ENCODE peak calls at places on chromosomes 2 and 18, in seven cellular contexts. H is HepG2, U is K562, Y is SK-N-SH, Q is H1, K is HCT116, S is GM12878. N is an unnamed sample.

GRCh38 chr18:21991897-21992296 is 177.5 kb upstream of the GATA6 start:
- DNase-seq in U (no peak), H (no peak), Q (peak; percentile 34), K (no peak), S (no peak), Y (no peak), N (no peak)

GRCh38 chr2:189658281-189658680 is 3.0 kb upstream of the ASNSD1 start:
- DNase-seq in S (no peak), K (no peak), Y (no peak), H (no peak), Q (no peak), U (no peak), N (no peak)

GRCh38 chr2:57881998-57882884 is 164.4 kb upstream of the VRK2 start:
- DNase-seq in H (peak; percentile 35), Q (no peak), Y (no peak), K (peak; percentile 47), S (no peak), U (no peak), N (no peak)

GRCh38 chr2:32718752-32719151 is 90.9 kb downstream of the TTC27 start:
- DNase-seq in S (no peak), U (no peak), K (no peak), Q (no peak), Y (no peak), H (no peak), N (no peak)

GRCh38 chr2:207766697-207767460 is 2.8 kb downstream of the FZD5 start:
- DNase-seq in Y (no peak), U (no peak), H (peak; percentile 48), S (no peak), Q (no peak), K (no peak), N (no peak)

GRCh38 chr18:808086-808485 is 4.0 kb downstream of the YES1 start:
- DNase-seq in S (no peak), Q (no peak), Y (no peak), U (no peak), H (no peak), K (no peak), N (no peak)

GRCh38 chr2:172836386-172837200 is 100.9 kb downstream of the RAPGEF4 start:
- DNase-seq in Q (no peak), H (no peak), U (no peak), S (no peak), Y (no peak), K (peak; percentile 56), N (peak; percentile 2)

GRCh38 chr18:7914834-7915670 is 347.9 kb downstream of the PTPRM start:
- DNase-seq in U (no peak), Q (no peak), Y (no peak), K (no peak), H (peak; percentile 60), S (no peak), N (no peak)

GRCh38 chr2:9261231-9261883 is 54.7 kb downstream of the ASAP2 start:
- DNase-seq in S (no peak), K (no peak), U (no peak), H (no peak), Y (no peak), Q (no peak), N (no peak)

GRCh38 chr2:75892490-75892889 is 181.8 kb upstream of the GCFC2 start:
- DNase-seq in S (no peak), H (no peak), Q (no peak), Y (no peak), K (no peak), U (no peak), N (no peak)

GRCh38 chr2:129609224-129609623 is 370.2 kb upstream of the RAB6C start:
- DNase-seq in Y (no peak), U (no peak), Q (no peak), S (no peak), K (no peak), H (no peak), N (no peak)

GRCh38 chr2:149080964-149081363 is 42.5 kb downstream of the LYPD6B start:
- DNase-seq in K (no peak), H (no peak), Y (peak; percentile 28), U (no peak), Q (no peak), S (no peak), N (peak; percentile 38)

GRCh38 chr2:75089471-75089870 is 109.8 kb downstream of the TACR1 start:
- DNase-seq in K (no peak), S (no peak), U (no peak), H (no peak), Y (no peak), Q (no peak), N (no peak)

GRCh38 chr18:61554117-61554776 is 221.0 kb downstream of the CDH20 start:
- DNase-seq in U (no peak), K (no peak), H (no peak), S (no peak), Y (no peak), Q (no peak), N (no peak)

GRCh38 chr2:28544915-28545589 is 49.2 kb downstream of the PLB1 start:
- DNase-seq in Y (no peak), H (peak; percentile 85), U (no peak), Q (no peak), K (no peak), S (no peak), N (peak; percentile 41)

GRCh38 chr18:3612315-3612714 is 162.3 kb downstream of the TGIF1 start:
- DNase-seq in H (no peak), S (no peak), K (no peak), U (no peak), Y (no peak), Q (no peak), N (no peak)

GRCh38 chr2:42493885-42494433 is at the start of gene KCNG3:
- DNase-seq in U (peak; percentile 79), S (no peak), Q (no peak), K (no peak), Y (peak; percentile 96), H (peak; percentile 58), N (peak; percentile 71)

GRCh38 chr2:241575624-241576292 is 17.2 kb downstream of the BOK start:
- DNase-seq in Q (no peak), Y (no peak), U (no peak), H (no peak), K (no peak), S (no peak), N (no peak)

GRCh38 chr2:105895995-105896764 is 151.5 kb downstream of the NCK2 start:
- DNase-seq in K (no peak), S (no peak), H (no peak), Y (no peak), Q (no peak), U (no peak), N (no peak)

GRCh38 chr2:46042207-46042637 is 255.0 kb upstream of the EPAS1 start:
- DNase-seq in K (no peak), Q (no peak), Y (no peak), U (no peak), H (peak; percentile 27), S (no peak), N (peak; percentile 96)

GRCh38 chr2:217821536-217822147 is 181.2 kb downstream of the TNS1 start:
- DNase-seq in K (no peak), H (no peak), Y (no peak), U (no peak), Q (no peak), S (no peak), N (no peak)

GRCh38 chr2:239648607-239649006 is 247.8 kb upstream of the HDAC4 start:
- DNase-seq in Y (no peak), S (no peak), K (no peak), H (no peak), U (no peak), Q (no peak), N (no peak)

GRCh38 chr2:169080250-169081035 is 11.1 kb downstream of the DHRS9 start:
- DNase-seq in U (no peak), Y (no peak), K (no peak), H (no peak), Q (no peak), S (peak; percentile 20), N (no peak)

GRCh38 chr18:22827741-22828140 is 105.4 kb upstream of the RBBP8 start:
- DNase-seq in S (no peak), Y (no peak), H (no peak), Q (no peak), K (no peak), U (no peak), N (no peak)

GRCh38 chr2:170475878-170476277 is 239.3 kb upstream of the SP5 start:
- DNase-seq in U (no peak), H (no peak), K (no peak), S (no peak), Y (no peak), Q (no peak), N (peak; percentile 29)

DNA sequence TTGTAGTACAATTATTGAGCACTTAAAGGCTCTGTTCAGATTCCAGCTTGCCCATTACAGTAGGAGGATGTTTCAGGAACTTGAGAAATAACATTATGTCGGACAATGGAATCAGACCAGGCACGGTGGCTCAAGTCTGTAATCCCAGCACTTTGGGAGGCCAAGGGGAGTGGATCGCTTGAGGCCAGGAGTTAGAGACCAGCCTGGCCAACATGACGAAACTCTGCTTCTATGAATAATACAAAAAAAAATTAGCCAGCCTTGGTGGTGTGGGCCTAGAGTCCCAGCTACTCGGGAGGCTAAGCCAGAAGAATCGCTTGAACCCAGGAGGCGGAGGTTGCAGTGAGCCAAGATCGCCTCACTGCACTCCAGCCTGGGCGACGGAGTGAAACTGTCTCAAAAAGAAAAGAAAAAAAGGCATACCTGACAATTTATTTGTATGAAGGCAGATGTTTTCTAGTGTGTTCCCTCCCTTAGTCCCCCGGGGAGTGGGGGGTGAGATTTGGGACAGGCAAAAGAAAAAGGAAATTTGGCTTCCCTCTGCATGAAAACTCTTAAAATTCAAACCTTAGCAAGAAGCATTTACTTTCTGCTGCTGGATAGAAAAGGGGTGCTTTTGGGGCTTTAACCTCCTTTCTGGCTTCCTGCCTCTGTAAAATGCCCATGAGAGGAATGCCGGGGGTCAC is 13.8 kb upstream of the ZNF532 start:
- DNase-seq in Q (no peak), K (no peak), U (no peak), H (no peak), S (no peak), Y (no peak), N (no peak)
- TF ChIP-seq JUND in Q (no peak), K (no peak), U (no peak), H (no peak), S (no peak), Y (no peak), N (no peak)

DNA sequence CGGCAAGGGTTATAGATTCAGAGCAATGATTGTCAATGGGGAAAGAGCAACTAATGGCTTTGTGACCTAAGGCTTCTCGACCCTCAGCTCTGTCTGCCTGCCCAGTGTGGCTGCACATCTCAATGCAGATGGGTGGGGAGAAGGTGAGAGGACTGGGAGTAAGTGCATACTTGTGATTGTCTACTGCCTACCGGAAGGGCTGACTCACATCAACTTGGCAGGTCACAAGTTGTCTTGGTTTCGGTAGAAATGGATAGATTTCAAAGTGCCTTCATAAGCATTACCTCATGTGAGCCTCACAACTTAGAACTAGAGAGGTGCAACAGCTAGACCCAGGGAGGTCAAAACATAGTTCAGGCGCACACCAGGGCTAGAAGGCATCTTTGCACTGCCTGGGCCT is 29.4 kb downstream of the STAT1 start:
- DNase-seq in Y (no peak), K (no peak), H (no peak), U (no peak), Q (no peak), S (no peak), N (no peak)
- TF ChIP-seq JUND in Y (peak; percentile 25), K (no peak), H (no peak), U (no peak), Q (no peak), S (no peak), N (no peak)

GRCh38 chr2:221671515-221671914 is 99.4 kb upstream of the EPHA4 start:
- DNase-seq in S (no peak), U (no peak), H (no peak), Q (no peak), K (no peak), Y (no peak), N (no peak)
- TF ChIP-seq JUND in S (no peak), U (no peak), H (no peak), Q (no peak), K (no peak), Y (no peak), N (no peak)

GRCh38 chr2:167181134-167181533 is 292.9 kb downstream of the XIRP2 start:
- DNase-seq in Y (no peak), U (no peak), Q (no peak), H (peak; percentile 23), S (no peak), K (no peak), N (no peak)
- TF ChIP-seq JUND in Y (peak; percentile 73), U (no peak), Q (no peak), H (no peak), S (no peak), K (no peak), N (no peak)

N was measured in T47D.